ENCODE peak calls at places on chromosomes 5 and 9, in seven cellular contexts. S, E, C, W, Q, L and R are unnamed samples.

GRCh38 chr5:136199408-136199807 is 6.4 kb upstream of the SMIM32 start:
- DNase-seq in Q (no peak), L (no peak), S (no peak), C (no peak), E (no peak), W (no peak), R (no peak)

GRCh38 chr9:95142728-95143127 is 174.8 kb downstream of the FANCC start:
- DNase-seq in Q (no peak), W (no peak), E (no peak), S (no peak), C (no peak), L (no peak), R (no peak)

GRCh38 chr5:96381526-96381925 is 51.5 kb downstream of the PCSK1 start:
- DNase-seq in L (no peak), S (no peak), E (no peak), Q (no peak), W (peak), C (no peak), R (peak)

GRCh38 chr5:73253047-73253660 is 80.2 kb downstream of the TMEM174 start:
- DNase-seq in C (no peak), W (no peak), S (no peak), L (no peak), E (no peak), Q (no peak), R (no peak)

GRCh38 chr5:38758774-38759423 is 86.9 kb upstream of the OSMR start:
- DNase-seq in C (peak), W (no peak), E (no peak), L (no peak), S (no peak), Q (no peak), R (no peak)

GRCh38 chr5:104400941-104401340 is 838.4 kb upstream of the NUDT12 start:
- DNase-seq in S (no peak), W (no peak), E (no peak), Q (no peak), C (no peak), L (no peak), R (peak)

GRCh38 chr9:79023134-79023577 is 548.6 kb upstream of the TLE4 start:
- DNase-seq in S (no peak), W (no peak), C (peak), Q (no peak), E (peak), L (no peak), R (no peak)

GRCh38 chr5:67490543-67491321 is 294.1 kb upstream of the CD180 start:
- DNase-seq in Q (no peak), L (no peak), C (peak), S (no peak), W (no peak), E (no peak), R (no peak)

GRCh38 chr9:28832168-28832567 is 1258.9 kb upstream of the C9orf72 start:
- DNase-seq in L (no peak), S (no peak), C (no peak), E (no peak), Q (no peak), W (no peak), R (no peak)

GRCh38 chr5:177356756-177357458 is 817 bp upstream of the RGS14 start:
- DNase-seq in C (no peak), W (no peak), L (no peak), E (no peak), Q (no peak), S (no peak), R (no peak)

GRCh38 chr9:127967151-127967809 is 13.5 kb downstream of the EEIG1 start:
- DNase-seq in L (no peak), S (no peak), W (no peak), E (no peak), C (no peak), Q (no peak), R (no peak)

GRCh38 chr5:123147741-123148140 is 58.7 kb downstream of the PRDM6 start:
- DNase-seq in L (no peak), Q (no peak), W (no peak), S (no peak), C (no peak), E (no peak), R (no peak)

GRCh38 chr9:69376651-69377050 is 51.6 kb downstream of the ENTREP1 start:
- DNase-seq in S (no peak), E (peak), Q (peak), L (no peak), C (peak), W (no peak), R (no peak)

GRCh38 chr9:89234186-89234585 is 55.6 kb upstream of the SHC3 start:
- DNase-seq in Q (no peak), E (no peak), C (no peak), L (no peak), S (no peak), W (no peak), R (no peak)

GRCh38 chr9:137007060-137007815 is 10.9 kb upstream of the CLIC3 start:
- DNase-seq in W (no peak), E (no peak), L (no peak), S (no peak), Q (no peak), C (no peak), R (peak)

GRCh38 chr5:7261049-7261448 is 134.9 kb upstream of the ADCY2 start:
- DNase-seq in L (no peak), W (peak), S (no peak), E (peak), Q (no peak), C (peak), R (peak)